ENCODE peak calls at places on chromosomes 12 and 14, in eight cellular contexts. S is HepG2, E is heart left ventricle, N is body of pancreas, T is right lobe of liver, X is A549, A is gastrocnemius medialis, Z is K562. P is an unnamed sample.

GRCh38 chr14:64562432-64562831 is 12.7 kb downstream of the PPP1R36 start:
- ATAC-seq in S (no peak), E (no peak), N (no peak), T (no peak), X (no peak), A (no peak), Z (no peak), P (no peak)

GRCh38 chr12:131908082-131908715 is 13.8 kb downstream of the ULK1 start:
- ATAC-seq in S (no peak), E (no peak), N (no peak), T (no peak), X (no peak), A (no peak), Z (no peak), P (no peak)

GRCh38 chr12:3313066-3313465 is 177.9 kb upstream of the PRMT8 start:
- ATAC-seq in S (no peak), E (no peak), N (no peak), T (no peak), X (no peak), A (no peak), Z (no peak), P (no peak)

GRCh38 chr12:75982974-75983660 is 48.5 kb downstream of the PHLDA1 start:
- ATAC-seq in S (no peak), E (peak), N (peak), T (peak), X (peak), A (no peak), Z (no peak), P (no peak)

GRCh38 chr12:4539167-4539870 is 629 bp downstream of the RAD51AP1 start:
- ATAC-seq in S (no peak), E (no peak), N (no peak), T (no peak), X (no peak), A (no peak), Z (peak), P (no peak)

GRCh38 chr12:18818584-18818983 is 80.7 kb downstream of the CAPZA3 start:
- ATAC-seq in S (no peak), E (no peak), N (no peak), T (no peak), X (no peak), A (no peak), Z (no peak), P (no peak)

GRCh38 chr12:76505050-76505449 is 54.5 kb downstream of the OSBPL8 start:
- ATAC-seq in S (no peak), E (no peak), N (no peak), T (peak), X (no peak), A (no peak), Z (no peak), P (no peak)

GRCh38 chr14:103542545-103543088 is 13.6 kb downstream of the TRMT61A start:
- ATAC-seq in S (peak), E (no peak), N (peak), T (no peak), X (no peak), A (no peak), Z (no peak), P (peak)

GRCh38 chr14:104683653-104684448 is 5.6 kb upstream of the INF2 start:
- ATAC-seq in S (no peak), E (no peak), N (no peak), T (no peak), X (no peak), A (no peak), Z (no peak), P (no peak)

GRCh38 chr12:106759526-106760183 is 14.8 kb upstream of the RIC8B start:
- ATAC-seq in S (no peak), E (no peak), N (no peak), T (no peak), X (no peak), A (no peak), Z (no peak), P (peak)

GRCh38 chr14:54722791-54723432 is 156.0 kb downstream of the SAMD4A start:
- ATAC-seq in S (peak), E (peak), N (no peak), T (no peak), X (peak), A (no peak), Z (peak), P (no peak)

GRCh38 chr14:90491221-90491867 is 94.5 kb downstream of the CALM1 start:
- ATAC-seq in S (no peak), E (peak), N (peak), T (peak), X (no peak), A (peak), Z (no peak), P (peak)

GRCh38 chr12:111692575-111693210 is 6.8 kb downstream of the ACAD10 start:
- ATAC-seq in S (peak), E (no peak), N (no peak), T (no peak), X (peak), A (no peak), Z (peak), P (no peak)

GRCh38 chr12:75503459-75503858 is 8.0 kb downstream of the KRR1 start:
- ATAC-seq in S (no peak), E (no peak), N (no peak), T (peak), X (no peak), A (no peak), Z (no peak), P (no peak)

GRCh38 chr12:118346895-118347294 is 25.8 kb downstream of the TAOK3 start:
- ATAC-seq in S (no peak), E (no peak), N (no peak), T (no peak), X (no peak), A (no peak), Z (peak), P (no peak)

GRCh38 chr12:115817399-115817798 is 460.1 kb downstream of the MED13L start:
- ATAC-seq in S (no peak), E (no peak), N (no peak), T (no peak), X (peak), A (no peak), Z (no peak), P (no peak)

GRCh38 chr12:15000575-15000974 is 27.7 kb downstream of the PDE6H start:
- ATAC-seq in S (no peak), E (no peak), N (no peak), T (no peak), X (no peak), A (no peak), Z (no peak), P (no peak)

GRCh38 chr14:26088260-26088659 is 509.6 kb downstream of the NOVA1 start:
- ATAC-seq in S (no peak), E (no peak), N (no peak), T (no peak), X (no peak), A (no peak), Z (no peak), P (no peak)

GRCh38 chr14:65228436-65228835 is 126.1 kb upstream of the MAX start:
- ATAC-seq in S (no peak), E (no peak), N (no peak), T (no peak), X (no peak), A (no peak), Z (no peak), P (no peak)

GRCh38 chr12:2998789-2999264 is 39.6 kb downstream of the TEAD4 start:
- ATAC-seq in S (no peak), E (peak), N (peak), T (no peak), X (peak), A (peak), Z (peak), P (no peak)

GRCh38 chr14:104184911-104185499 is 46.6 kb downstream of the KIF26A start:
- ATAC-seq in S (no peak), E (peak), N (no peak), T (peak), X (peak), A (no peak), Z (no peak), P (no peak)

GRCh38 chr14:105377555-105378182 is 20.7 kb upstream of the TEX22 start:
- ATAC-seq in S (peak), E (no peak), N (no peak), T (no peak), X (no peak), A (no peak), Z (peak), P (no peak)

GRCh38 chr12:20931894-20932293 is 121.4 kb downstream of the SLCO1B3 start:
- ATAC-seq in S (no peak), E (no peak), N (no peak), T (peak), X (no peak), A (no peak), Z (no peak), P (no peak)

GRCh38 chr14:51442513-51443175 is 202.6 kb downstream of the TMX1 start:
- ATAC-seq in S (no peak), E (no peak), N (peak), T (no peak), X (peak), A (no peak), Z (no peak), P (peak)

GRCh38 chr14:61297581-61297980 is 16.4 kb upstream of the TMEM30B start:
- ATAC-seq in S (no peak), E (no peak), N (no peak), T (no peak), X (no peak), A (no peak), Z (no peak), P (no peak)

GRCh38 chr14:71242237-71242748 is 335.0 kb downstream of the PCNX1 start:
- ATAC-seq in S (no peak), E (peak), N (no peak), T (no peak), X (no peak), A (peak), Z (no peak), P (no peak)

GRCh38 chr14:34347683-34348082 is 114.4 kb downstream of the SPTSSA start:
- ATAC-seq in S (peak), E (no peak), N (no peak), T (no peak), X (no peak), A (no peak), Z (no peak), P (no peak)

GRCh38 chr12:27201169-27201568 is 42.9 kb upstream of the STK38L start:
- ATAC-seq in S (no peak), E (no peak), N (no peak), T (no peak), X (no peak), A (no peak), Z (no peak), P (no peak)

GRCh38 chr12:68785823-68786222 is 22.2 kb upstream of the MDM2 start:
- ATAC-seq in S (no peak), E (no peak), N (no peak), T (no peak), X (no peak), A (no peak), Z (no peak), P (no peak)

GRCh38 chr12:67650127-67650495 is 1.6 kb downstream of the DYRK2 start:
- ATAC-seq in S (no peak), E (peak), N (no peak), T (peak), X (no peak), A (peak), Z (no peak), P (no peak)

GRCh38 chr12:6780573-6780972 is 8.3 kb downstream of the LAG3 start:
- ATAC-seq in S (no peak), E (no peak), N (no peak), T (no peak), X (no peak), A (no peak), Z (no peak), P (no peak)

GRCh38 chr12:117151195-117152031 is 38.9 kb downstream of the FBXO21 start:
- ATAC-seq in S (peak), E (peak), N (peak), T (no peak), X (peak), A (no peak), Z (peak), P (peak)

GRCh38 chr14:67512463-67513134 is 20.5 kb upstream of the PLEKHH1 start:
- ATAC-seq in S (no peak), E (no peak), N (no peak), T (no peak), X (no peak), A (no peak), Z (no peak), P (no peak)

GRCh38 chr14:53109688-53110041 is 43.5 kb downstream of the DDHD1 start:
- ATAC-seq in S (peak), E (no peak), N (no peak), T (no peak), X (no peak), A (no peak), Z (no peak), P (no peak)

GRCh38 chr12:89648211-89648930 is 60.3 kb downstream of the ATP2B1 start:
- ATAC-seq in S (peak), E (no peak), N (no peak), T (peak), X (peak), A (no peak), Z (peak), P (no peak)

GRCh38 chr12:15220451-15220850 is 766 bp downstream of the RERG start:
- ATAC-seq in S (no peak), E (no peak), N (peak), T (no peak), X (no peak), A (no peak), Z (no peak), P (no peak)

GRCh38 chr12:3578557-3578956 is 87.6 kb downstream of the PRMT8 start:
- ATAC-seq in S (no peak), E (no peak), N (no peak), T (no peak), X (no peak), A (no peak), Z (no peak), P (no peak)

GRCh38 chr12:68012712-68013111 is 23.5 kb downstream of the IFNG-AS1 start:
- ATAC-seq in S (no peak), E (no peak), N (no peak), T (no peak), X (no peak), A (no peak), Z (no peak), P (no peak)

GRCh38 chr12:39619316-39619659 is 315 bp downstream of the ABCD2 start:
- ATAC-seq in S (peak), E (peak), N (no peak), T (peak), X (peak), A (peak), Z (peak), P (peak)

GRCh38 chr12:51922762-51923505 is 15.6 kb downstream of the ACVRL1 start:
- ATAC-seq in S (peak), E (peak), N (peak), T (peak), X (peak), A (peak), Z (no peak), P (peak)

GRCh38 chr12:122853582-122854245 is 18.5 kb downstream of the HIP1R start:
- ATAC-seq in S (no peak), E (no peak), N (no peak), T (no peak), X (no peak), A (no peak), Z (no peak), P (no peak)

GRCh38 chr12:122850048-122850445 is 14.8 kb downstream of the HIP1R start:
- ATAC-seq in S (no peak), E (no peak), N (no peak), T (no peak), X (no peak), A (no peak), Z (no peak), P (no peak)

GRCh38 chr12:122850695-122851350 is 15.6 kb downstream of the HIP1R start:
- ATAC-seq in S (no peak), E (no peak), N (no peak), T (no peak), X (no peak), A (no peak), Z (no peak), P (no peak)

GRCh38 chr12:122852336-122853275 is 17.3 kb downstream of the HIP1R start:
- ATAC-seq in S (no peak), E (peak), N (no peak), T (no peak), X (no peak), A (peak), Z (no peak), P (peak)

DNA sequence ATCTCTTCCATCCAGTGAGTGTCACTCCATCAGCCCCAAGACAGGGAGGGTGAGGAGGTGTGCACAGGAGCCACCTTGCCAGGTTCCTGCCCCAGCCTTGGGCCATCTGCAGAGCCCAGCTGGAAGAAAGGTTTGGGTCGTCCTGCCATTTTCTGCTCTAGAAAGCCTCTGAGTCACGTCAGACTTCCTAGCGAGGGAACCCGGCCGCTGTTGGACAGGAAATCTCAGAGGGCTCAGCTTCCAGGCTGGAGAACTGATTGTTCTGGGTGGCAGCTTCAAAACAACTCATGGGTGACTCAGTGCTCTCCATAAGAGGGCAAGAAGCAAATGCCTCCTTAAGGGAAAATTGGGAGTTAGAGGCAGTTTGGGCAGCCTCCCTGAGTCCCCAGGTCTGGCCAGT is 16.6 kb downstream of the HIP1R start:
- ATAC-seq in S (no peak), E (peak), N (no peak), T (peak), X (no peak), A (peak), Z (no peak), P (peak)
- TF ChIP-seq POLR2A in S (no peak), E (no peak), N (no peak), T (no peak), X (no peak), A (no peak), Z (no peak), P (no peak)

GRCh38 chr12:113958108-113958507 is 8.0 kb downstream of the RBM19 start:
- ATAC-seq in S (no peak), E (no peak), N (no peak), T (no peak), X (no peak), A (no peak), Z (no peak), P (no peak)

GRCh38 chr12:113959096-113959495 is 7.0 kb downstream of the RBM19 start:
- ATAC-seq in S (no peak), E (no peak), N (no peak), T (no peak), X (no peak), A (no peak), Z (no peak), P (no peak)

GRCh38 chr12:113954547-113954946 is 11.6 kb downstream of the RBM19 start:
- ATAC-seq in S (no peak), E (no peak), N (no peak), T (no peak), X (no peak), A (no peak), Z (no peak), P (no peak)

GRCh38 chr12:113957627-113958026 is 8.5 kb downstream of the RBM19 start:
- ATAC-seq in S (no peak), E (no peak), N (no peak), T (no peak), X (no peak), A (no peak), Z (no peak), P (no peak)

GRCh38 chr12:113955109-113955970 is 10.8 kb downstream of the RBM19 start:
- ATAC-seq in S (peak), E (no peak), N (no peak), T (peak), X (peak), A (no peak), Z (peak), P (no peak)
- TF ChIP-seq POLR2A in S (no peak), E (no peak), N (no peak), T (no peak), X (no peak), A (no peak), Z (no peak), P (no peak)

DNA sequence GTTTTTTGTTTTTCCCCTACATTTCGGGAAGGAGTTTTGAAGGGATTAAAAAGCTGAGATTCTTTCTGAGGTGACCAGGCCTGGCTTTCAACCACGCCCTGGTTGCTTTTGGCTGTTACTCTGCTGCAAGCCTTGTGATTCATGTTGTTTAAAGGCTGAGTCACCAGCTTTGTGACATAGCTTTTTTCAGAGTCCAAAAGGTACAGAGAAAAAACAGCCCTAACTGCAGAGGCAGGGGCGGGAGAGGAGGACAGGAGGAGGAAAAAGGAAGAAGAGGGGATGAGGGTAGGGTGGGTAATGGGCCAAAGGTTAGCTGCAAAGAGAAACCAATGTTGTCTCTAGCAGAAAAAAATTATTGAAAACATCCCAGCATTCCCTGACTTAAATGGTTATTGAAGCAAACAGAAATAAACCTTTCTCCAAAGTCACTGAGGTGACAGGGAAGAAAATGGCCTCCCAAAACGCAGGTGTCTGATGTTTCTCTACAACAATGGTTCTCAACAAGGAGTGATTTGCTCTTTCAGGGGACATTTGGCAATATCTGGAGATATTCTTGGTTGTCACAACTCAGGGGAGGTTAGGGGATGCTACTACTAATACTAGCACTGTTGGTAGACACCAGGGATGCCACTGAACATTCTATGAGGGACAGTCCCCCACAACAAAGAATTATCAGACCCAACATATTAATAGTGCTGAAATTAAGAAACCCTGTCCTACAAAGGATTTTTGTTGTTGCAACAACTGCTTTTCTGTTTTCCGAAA is 2.1 kb upstream of the UBC start:
- ATAC-seq in S (peak), E (peak), N (peak), T (peak), X (peak), A (peak), Z (peak), P (peak)
- TF ChIP-seq POLR2A in S (peak), E (no peak), N (peak), T (peak), X (no peak), A (peak), Z (peak), P (peak)

GRCh38 chr12:54016478-54016964 is 7.7 kb downstream of the HOXC8 start:
- ATAC-seq in S (no peak), E (no peak), N (no peak), T (no peak), X (peak), A (no peak), Z (no peak), P (no peak)

GRCh38 chr12:54016051-54016450 is 7.3 kb downstream of the HOXC8 start:
- ATAC-seq in S (no peak), E (no peak), N (no peak), T (no peak), X (no peak), A (no peak), Z (no peak), P (no peak)

GRCh38 chr12:54017027-54017788 is 8.4 kb downstream of the HOXC8 start:
- ATAC-seq in S (peak), E (peak), N (peak), T (peak), X (peak), A (peak), Z (peak), P (peak)

GRCh38 chr12:54014315-54015209 is 5.8 kb downstream of the HOXC8 start:
- ATAC-seq in S (no peak), E (no peak), N (no peak), T (no peak), X (no peak), A (no peak), Z (no peak), P (no peak)

GRCh38 chr12:54015210-54015931 is 6.6 kb downstream of the HOXC8 start:
- ATAC-seq in S (no peak), E (no peak), N (no peak), T (no peak), X (no peak), A (no peak), Z (no peak), P (no peak)
- TF ChIP-seq POLR2A in S (no peak), E (no peak), N (no peak), T (no peak), X (no peak), A (no peak), Z (no peak), P (no peak)

P was measured in gastroesophageal sphincter.